ENCODE peak calls at places on chromosomes 4 and X, in five cellular contexts. P, E, W, I and N are unnamed samples.

GRCh38 chr4:168453146-168453545 is 27.1 kb downstream of the DDX60L start:
- DNase-seq in P (no peak), E (no peak), W (no peak), I (no peak), N (no peak)

GRCh38 chr4:53622739-53623151 is 31.5 kb upstream of the LNX1 start:
- DNase-seq in P (no peak), E (no peak), W (no peak), I (no peak), N (no peak)

GRCh38 chrX:10052906-10053625 is 85.9 kb downstream of the CLDN34 start:
- DNase-seq in P (no peak), E (no peak), W (peak), I (no peak), N (no peak)

GRCh38 chr4:82429728-82430192 is 502 bp downstream of the HNRNPDL start:
- DNase-seq in P (no peak), E (peak), W (peak), I (no peak), N (no peak)

GRCh38 chr4:113711883-113712662 is 49.5 kb downstream of the CAMK2D start:
- DNase-seq in P (no peak), E (no peak), W (no peak), I (no peak), N (no peak)

GRCh38 chr4:121789960-121790829 is 10.9 kb upstream of the EXOSC9 start:
- DNase-seq in P (no peak), E (no peak), W (no peak), I (no peak), N (no peak)

GRCh38 chrX:7927259-7928167 is at the start of gene PNPLA4:
- DNase-seq in P (peak), E (peak), W (peak), I (peak), N (peak)

GRCh38 chr4:118981171-118981838 is 92.7 kb downstream of the SYNPO2 start:
- DNase-seq in P (no peak), E (no peak), W (no peak), I (no peak), N (no peak)

GRCh38 chr4:125827338-125828074 is 512.8 kb downstream of the FAT4 start:
- DNase-seq in P (no peak), E (no peak), W (no peak), I (no peak), N (no peak)

GRCh38 chr4:63620271-63620670 is 789.0 kb downstream of the TECRL start:
- DNase-seq in P (no peak), E (no peak), W (no peak), I (no peak), N (no peak)

GRCh38 chr4:25842229-25842840 is 20.5 kb downstream of the SEL1L3 start:
- DNase-seq in P (no peak), E (no peak), W (no peak), I (peak), N (no peak)

GRCh38 chr4:140238353-140239041 is 84.5 kb upstream of the MAML3 start:
- DNase-seq in P (peak), E (peak), W (peak), I (no peak), N (peak)

GRCh38 chrX:68354869-68355628 is 78.2 kb downstream of the OPHN1 start:
- DNase-seq in P (no peak), E (no peak), W (no peak), I (no peak), N (no peak)

GRCh38 chrX:95885074-95885473 is 799.6 kb upstream of the DIAPH2 start:
- DNase-seq in P (no peak), E (no peak), W (no peak), I (no peak), N (no peak)

GRCh38 chrX:133681416-133681815 is 266.1 kb upstream of the GPC4 start:
- DNase-seq in P (no peak), E (no peak), W (no peak), I (no peak), N (no peak)

GRCh38 chrX:43559643-43560042 is 96.5 kb upstream of the MAOA start:
- DNase-seq in P (peak), E (no peak), W (peak), I (no peak), N (peak)

GRCh38 chr4:27973056-27973455 is 1112.4 kb downstream of the STIM2 start:
- DNase-seq in P (no peak), E (no peak), W (no peak), I (no peak), N (no peak)

GRCh38 chr4:117971406-117971805 is 62.9 kb upstream of the NDST3 start:
- DNase-seq in P (no peak), E (no peak), W (no peak), I (no peak), N (no peak)

GRCh38 chrX:153638436-153639176 is 8.4 kb upstream of the DUSP9 start:
- DNase-seq in P (peak), E (no peak), W (no peak), I (no peak), N (no peak)

GRCh38 chrX:71665747-71666146 is 1.6 kb upstream of the LOC101059915 start:
- DNase-seq in P (no peak), E (no peak), W (no peak), I (no peak), N (no peak)

GRCh38 chrX:46354481-46354880 is 190.7 kb downstream of the ZNF674 start:
- DNase-seq in P (no peak), E (no peak), W (no peak), I (no peak), N (no peak)

GRCh38 chr4:140996757-140997156 is 136.5 kb downstream of the RNF150 start:
- DNase-seq in P (no peak), E (no peak), W (no peak), I (no peak), N (no peak)

GRCh38 chr4:52838729-52839722 is 23.1 kb upstream of the RASL11B start:
- DNase-seq in P (no peak), E (no peak), W (no peak), I (no peak), N (no peak)

GRCh38 chr4:15756361-15756861 is 21.7 kb upstream of the CD38 start:
- DNase-seq in P (no peak), E (no peak), W (peak), I (peak), N (no peak)

GRCh38 chr4:138611721-138612120 is 369.6 kb upstream of the SLC7A11 start:
- DNase-seq in P (no peak), E (no peak), W (no peak), I (no peak), N (no peak)

GRCh38 chrX:119990995-119991787 is 47.6 kb upstream of the NKAP start:
- DNase-seq in P (no peak), E (no peak), W (no peak), I (no peak), N (no peak)

GRCh38 chr4:180695851-180696250 is 1547.4 kb upstream of the TENM3 start:
- DNase-seq in P (no peak), E (no peak), W (no peak), I (no peak), N (no peak)

GRCh38 chr4:8543623-8544022 is 36.6 kb upstream of the GPR78 start:
- DNase-seq in P (no peak), E (no peak), W (no peak), I (no peak), N (no peak)

GRCh38 chr4:70945452-70946055 is 43.4 kb downstream of the MOB1B start:
- DNase-seq in P (no peak), E (no peak), W (no peak), I (no peak), N (no peak)

GRCh38 chr4:141640692-141641091 is 4.3 kb downstream of the IL15 start:
- DNase-seq in P (no peak), E (no peak), W (no peak), I (no peak), N (no peak)

GRCh38 chr4:37568494-37568893 is 117.7 kb downstream of the RELL1 start:
- DNase-seq in P (peak), E (no peak), W (no peak), I (no peak), N (no peak)

GRCh38 chr4:81682492-81682891 is 210.8 kb upstream of the RASGEF1B start:
- DNase-seq in P (no peak), E (no peak), W (no peak), I (no peak), N (no peak)

GRCh38 chrX:35670894-35671293 is 127.2 kb upstream of the MAGEB16 start:
- DNase-seq in P (no peak), E (no peak), W (no peak), I (no peak), N (no peak)

GRCh38 chr4:158782539-158783360 is 13.9 kb downstream of the FNIP2 start:
- DNase-seq in P (no peak), E (no peak), W (no peak), I (peak), N (no peak)

GRCh38 chr4:121989715-121990114 is 37.9 kb upstream of the TRPC3 start:
- DNase-seq in P (no peak), E (no peak), W (no peak), I (no peak), N (no peak)

GRCh38 chr4:124275-125081 is at the start of gene ZNF718:
- DNase-seq in P (peak), E (peak), W (peak), I (peak), N (peak)
- TF ChIP-seq POLR2A in P (no peak), E (peak), W (no peak), I (peak), N (peak)

GRCh38 chr4:128861856-128862518 is 52.5 kb downstream of the JADE1 start:
- DNase-seq in P (no peak), E (no peak), W (no peak), I (no peak), N (no peak)

GRCh38 chr4:128859887-128860774 is 50.6 kb downstream of the JADE1 start:
- DNase-seq in P (no peak), E (no peak), W (no peak), I (no peak), N (no peak)

GRCh38 chr4:128863314-128864075 is 54.0 kb downstream of the JADE1 start:
- DNase-seq in P (peak), E (peak), W (peak), I (no peak), N (peak)

GRCh38 chr4:128865132-128865531 is 55.6 kb downstream of the JADE1 start:
- DNase-seq in P (no peak), E (no peak), W (no peak), I (no peak), N (no peak)

GRCh38 chr4:128862608-128863313 is 53.3 kb downstream of the JADE1 start:
- DNase-seq in P (no peak), E (no peak), W (no peak), I (peak), N (no peak)
- TF ChIP-seq POLR2A in P (no peak), E (no peak), W (no peak), I (peak), N (no peak)

DNA sequence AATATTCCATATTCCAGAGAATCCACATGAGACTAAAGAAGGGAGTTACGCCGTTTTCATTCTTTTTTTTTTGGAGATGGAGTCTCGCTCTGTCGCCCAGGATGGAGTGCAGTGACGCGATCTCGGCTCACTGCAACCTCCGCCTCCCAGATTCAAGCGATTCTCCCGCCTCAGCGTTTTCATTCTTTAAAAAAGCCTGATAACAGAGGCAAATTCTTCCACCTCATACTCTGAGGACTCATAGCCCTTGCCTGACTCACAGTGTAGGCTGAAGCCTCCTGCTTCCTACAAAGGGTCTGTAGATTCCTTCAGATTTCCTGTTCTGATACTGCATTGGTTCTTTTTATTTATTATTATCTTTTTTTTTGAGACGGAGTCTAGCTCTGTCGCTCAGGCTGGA is 210.5 kb downstream of the SH3BGRL start:
- DNase-seq in P (no peak), E (no peak), W (no peak), I (no peak), N (no peak)
- TF ChIP-seq POLR2A in P (no peak), E (no peak), W (no peak), I (no peak), N (no peak)

GRCh38 chr4:3215256-3215655 is 33.7 kb upstream of the MSANTD1 start:
- DNase-seq in P (no peak), E (peak), W (no peak), I (no peak), N (no peak)

GRCh38 chr4:3212391-3213100 is 36.4 kb upstream of the MSANTD1 start:
- DNase-seq in P (no peak), E (peak), W (no peak), I (no peak), N (no peak)

GRCh38 chr4:3211866-3212265 is 37.1 kb upstream of the MSANTD1 start:
- DNase-seq in P (no peak), E (peak), W (no peak), I (no peak), N (no peak)

GRCh38 chr4:3213101-3213416 is 35.9 kb upstream of the MSANTD1 start:
- DNase-seq in P (no peak), E (peak), W (no peak), I (no peak), N (no peak)

GRCh38 chr4:3213661-3214250 is 35.2 kb upstream of the MSANTD1 start:
- DNase-seq in P (no peak), E (peak), W (no peak), I (no peak), N (no peak)
- TF ChIP-seq POLR2A in P (no peak), E (no peak), W (no peak), I (no peak), N (no peak)

GRCh38 chr4:1713003-1713397 is 881 bp upstream of the SLBP start:
- DNase-seq in P (no peak), E (no peak), W (no peak), I (no peak), N (no peak)
- TF ChIP-seq POLR2A in P (no peak), E (no peak), W (no peak), I (no peak), N (no peak)

GRCh38 chr4:4245172-4245571 is 2.9 kb downstream of the TMEM128 start:
- DNase-seq in P (no peak), E (no peak), W (no peak), I (no peak), N (no peak)

GRCh38 chr4:4248885-4249203 is 821 bp upstream of the TMEM128 start:
- DNase-seq in P (no peak), E (no peak), W (no peak), I (no peak), N (no peak)

GRCh38 chr4:4247711-4248035 is 350 bp downstream of the TMEM128 start:
- DNase-seq in P (no peak), E (no peak), W (no peak), I (no peak), N (no peak)

GRCh38 chr4:4249876-4250275 is 1.9 kb upstream of the TMEM128 start:
- DNase-seq in P (no peak), E (no peak), W (no peak), I (no peak), N (no peak)

GRCh38 chr4:4248036-4248884 is at the start of gene TMEM128:
- DNase-seq in P (peak), E (peak), W (peak), I (peak), N (peak)
- TF ChIP-seq POLR2A in P (no peak), E (peak), W (no peak), I (peak), N (peak)

GRCh38 chr4:183505556-183506388 is 914 bp downstream of the ING2 start:
- DNase-seq in P (peak), E (peak), W (peak), I (peak), N (peak)
- TF ChIP-seq POLR2A in P (no peak), E (peak), W (no peak), I (peak), N (peak)

GRCh38 chrX:149938427-149939270 is at the start of gene EOLA2:
- DNase-seq in P (peak), E (peak), W (peak), I (peak), N (peak)
- TF ChIP-seq POLR2A in P (no peak), E (peak), W (no peak), I (peak), N (peak)